ENCODE peak calls at places on chromosome 11, in four cellular contexts. P is astrocyte of the spinal cord; B is H4; N is central memory CD4-positive, alpha-beta T cell. X is an unnamed sample.

GRCh38 chr11:11157201-11157600 is 195.8 kb downstream of the CSNK2A3 start:
- DNase-seq in P (peak), B (no peak), N (peak), X (peak)

GRCh38 chr11:61923166-61924015 is 6.0 kb upstream of the RAB3IL1 start:
- DNase-seq in P (peak), B (peak), N (no peak), X (no peak)

GRCh38 chr11:102367364-102367763 is 20.4 kb downstream of the BIRC2 start:
- DNase-seq in P (peak), B (no peak), N (peak), X (peak)

GRCh38 chr11:130077671-130078468 is 8.2 kb downstream of the APLP2 start:
- DNase-seq in P (no peak), B (no peak), N (no peak), X (no peak)

GRCh38 chr11:104876324-104876723 is 21.9 kb downstream of the CASP12 start:
- DNase-seq in P (no peak), B (no peak), N (no peak), X (no peak)

GRCh38 chr11:2740275-2740940 is 40.6 kb upstream of the KCNQ1OT1 start:
- DNase-seq in P (no peak), B (no peak), N (no peak), X (no peak)

GRCh38 chr11:64601605-64602465 is 10.8 kb downstream of the SLC22A12 start:
- DNase-seq in P (no peak), B (no peak), N (no peak), X (no peak)

GRCh38 chr11:72451836-72452376 is 17.6 kb upstream of the CLPB start:
- DNase-seq in P (no peak), B (no peak), N (no peak), X (no peak)

GRCh38 chr11:27392715-27393114 is 29.7 kb upstream of the CCDC34 start:
- DNase-seq in P (peak), B (peak), N (no peak), X (no peak)

GRCh38 chr11:1005913-1006312 is 30.6 kb downstream of the MUC6 start:
- DNase-seq in P (no peak), B (no peak), N (no peak), X (no peak)

GRCh38 chr11:126419801-126420729 is 64.6 kb downstream of the ST3GAL4 start:
- DNase-seq in P (peak), B (no peak), N (no peak), X (no peak)

GRCh38 chr11:44887598-44887997 is 63.1 kb downstream of the TP53I11 start:
- DNase-seq in P (no peak), B (no peak), N (no peak), X (no peak)

GRCh38 chr11:64003807-64004589 is 17.8 kb downstream of the OTUB1 start:
- DNase-seq in P (no peak), B (no peak), N (no peak), X (no peak)

GRCh38 chr11:77172666-77172982 is 44.6 kb downstream of the MYO7A start:
- DNase-seq in P (no peak), B (no peak), N (no peak), X (no peak)

GRCh38 chr11:115226556-115226955 is 277.7 kb downstream of the CADM1 start:
- DNase-seq in P (peak), B (peak), N (no peak), X (no peak)

GRCh38 chr11:120316880-120317688 is 8.0 kb upstream of the TLCD5 start:
- DNase-seq in P (no peak), B (no peak), N (no peak), X (no peak)

GRCh38 chr11:118544010-118544646 is 13.1 kb downstream of the TMEM25 start:
- DNase-seq in P (no peak), B (no peak), N (no peak), X (no peak)